ENCODE peak calls at places on chromosomes 5 and 9, in ten cellular contexts. One of them, this sample, is unnamed.
A peak's percentile ranks its signal among the peaks of the same experiment; 100 is the strongest.

GRCh38 chr9:112858625-112859147 is 32.0 kb downstream of the SLC46A2 start:
- DNase-seq in K562: no peak
- DNase-seq in A549: no peak
- DNase-seq in fibroblast of pulmonary artery: peak; percentile 14
- DNase-seq in colonic mucosa: no peak
- DNase-seq in heart right ventricle: no peak
- DNase-seq in GM23338: no peak
- DNase-seq in hepatocyte: no peak
- DNase-seq in cardiac muscle cell: peak; percentile 32
- DNase-seq in stomach: no peak
- DNase-seq in this sample: no peak

GRCh38 chr5:169757016-169757415 is 119.9 kb downstream of the DOCK2 start:
- DNase-seq in hepatocyte: no peak
- DNase-seq in fibroblast of pulmonary artery: no peak
- DNase-seq in stomach: no peak
- DNase-seq in colonic mucosa: no peak
- DNase-seq in GM23338: no peak
- DNase-seq in cardiac muscle cell: no peak
- DNase-seq in K562: no peak
- DNase-seq in heart right ventricle: no peak
- DNase-seq in A549: no peak
- DNase-seq in this sample: no peak

GRCh38 chr5:74251106-74252032 is 389.2 kb downstream of the ENC1 start:
- DNase-seq in GM23338: peak; percentile 29
- DNase-seq in A549: no peak
- DNase-seq in fibroblast of pulmonary artery: peak; percentile 99
- DNase-seq in colonic mucosa: peak; percentile 33
- DNase-seq in K562: no peak
- DNase-seq in heart right ventricle: no peak
- DNase-seq in cardiac muscle cell: peak; percentile 98
- DNase-seq in stomach: no peak
- DNase-seq in hepatocyte: peak; percentile 84
- DNase-seq in this sample: peak; percentile 29

GRCh38 chr5:45454114-45454513 is 242.1 kb downstream of the HCN1 start:
- DNase-seq in K562: no peak
- DNase-seq in GM23338: peak; percentile 86
- DNase-seq in hepatocyte: peak; percentile 47
- DNase-seq in stomach: no peak
- DNase-seq in heart right ventricle: no peak
- DNase-seq in fibroblast of pulmonary artery: peak; percentile 18
- DNase-seq in A549: no peak
- DNase-seq in cardiac muscle cell: no peak
- DNase-seq in colonic mucosa: no peak
- DNase-seq in this sample: no peak

GRCh38 chr5:43017438-43017820 is 22.7 kb downstream of the ANXA2R start:
- DNase-seq in stomach: no peak
- DNase-seq in heart right ventricle: no peak
- DNase-seq in colonic mucosa: peak; percentile 43
- DNase-seq in hepatocyte: peak; percentile 54
- DNase-seq in K562: no peak
- DNase-seq in fibroblast of pulmonary artery: peak; percentile 46
- DNase-seq in GM23338: no peak
- DNase-seq in A549: no peak
- DNase-seq in cardiac muscle cell: peak; percentile 52
- DNase-seq in this sample: no peak

GRCh38 chr9:20491612-20492011 is 130.7 kb downstream of the MLLT3 start:
- DNase-seq in cardiac muscle cell: no peak
- DNase-seq in GM23338: no peak
- DNase-seq in A549: no peak
- DNase-seq in colonic mucosa: no peak
- DNase-seq in heart right ventricle: no peak
- DNase-seq in hepatocyte: no peak
- DNase-seq in stomach: no peak
- DNase-seq in K562: no peak
- DNase-seq in fibroblast of pulmonary artery: no peak
- DNase-seq in this sample: no peak

GRCh38 chr9:136455043-136456002 is 15.7 kb upstream of the INPP5E start:
- DNase-seq in heart right ventricle: no peak
- DNase-seq in fibroblast of pulmonary artery: no peak
- DNase-seq in cardiac muscle cell: no peak
- DNase-seq in A549: no peak
- DNase-seq in stomach: no peak
- DNase-seq in hepatocyte: no peak
- DNase-seq in GM23338: no peak
- DNase-seq in K562: no peak
- DNase-seq in colonic mucosa: no peak
- DNase-seq in this sample: no peak

GRCh38 chr5:1016036-1016435 is 7.4 kb downstream of the NKD2 start:
- DNase-seq in cardiac muscle cell: no peak
- DNase-seq in stomach: no peak
- DNase-seq in K562: no peak
- DNase-seq in A549: no peak
- DNase-seq in hepatocyte: no peak
- DNase-seq in fibroblast of pulmonary artery: no peak
- DNase-seq in colonic mucosa: no peak
- DNase-seq in GM23338: no peak
- DNase-seq in heart right ventricle: peak; percentile 21
- DNase-seq in this sample: no peak

GRCh38 chr9:33159058-33159759 is 7.9 kb downstream of the B4GALT1 start:
- DNase-seq in hepatocyte: peak; percentile 46
- DNase-seq in heart right ventricle: peak; percentile 73
- DNase-seq in A549: no peak
- DNase-seq in GM23338: no peak
- DNase-seq in fibroblast of pulmonary artery: peak; percentile 80
- DNase-seq in cardiac muscle cell: peak; percentile 75
- DNase-seq in K562: no peak
- DNase-seq in colonic mucosa: peak; percentile 90
- DNase-seq in stomach: no peak
- DNase-seq in this sample: no peak

GRCh38 chr5:14781106-14781505 is 90.5 kb downstream of the ANKH start:
- DNase-seq in GM23338: no peak
- DNase-seq in cardiac muscle cell: peak; percentile 29
- DNase-seq in colonic mucosa: no peak
- DNase-seq in fibroblast of pulmonary artery: peak; percentile 12
- DNase-seq in A549: no peak
- DNase-seq in hepatocyte: no peak
- DNase-seq in K562: no peak
- DNase-seq in heart right ventricle: no peak
- DNase-seq in stomach: no peak
- DNase-seq in this sample: no peak

GRCh38 chr5:53425598-53426516 is 54.6 kb upstream of the FST start:
- DNase-seq in heart right ventricle: no peak
- DNase-seq in stomach: no peak
- DNase-seq in hepatocyte: peak; percentile 49
- DNase-seq in colonic mucosa: peak; percentile 37
- DNase-seq in K562: peak; percentile 79
- DNase-seq in GM23338: peak; percentile 88
- DNase-seq in A549: no peak
- DNase-seq in cardiac muscle cell: peak; percentile 35
- DNase-seq in fibroblast of pulmonary artery: peak; percentile 31
- DNase-seq in this sample: no peak

GRCh38 chr5:143345671-143346440 is 57.6 kb downstream of the NR3C1 start:
- DNase-seq in colonic mucosa: no peak
- DNase-seq in stomach: no peak
- DNase-seq in GM23338: no peak
- DNase-seq in A549: no peak
- DNase-seq in fibroblast of pulmonary artery: no peak
- DNase-seq in K562: no peak
- DNase-seq in heart right ventricle: no peak
- DNase-seq in hepatocyte: no peak
- DNase-seq in cardiac muscle cell: no peak
- DNase-seq in this sample: no peak

GRCh38 chr9:131197160-131197911 is 72.0 kb downstream of the NUP214 start:
- DNase-seq in hepatocyte: no peak
- DNase-seq in GM23338: no peak
- DNase-seq in fibroblast of pulmonary artery: no peak
- DNase-seq in colonic mucosa: no peak
- DNase-seq in heart right ventricle: no peak
- DNase-seq in cardiac muscle cell: no peak
- DNase-seq in stomach: no peak
- DNase-seq in A549: no peak
- DNase-seq in K562: peak; percentile 73
- DNase-seq in this sample: no peak

GRCh38 chr5:113748403-113748802 is 234.9 kb downstream of the YTHDC2 start:
- DNase-seq in A549: no peak
- DNase-seq in hepatocyte: no peak
- DNase-seq in heart right ventricle: no peak
- DNase-seq in colonic mucosa: no peak
- DNase-seq in K562: no peak
- DNase-seq in cardiac muscle cell: no peak
- DNase-seq in stomach: no peak
- DNase-seq in GM23338: no peak
- DNase-seq in fibroblast of pulmonary artery: no peak
- DNase-seq in this sample: no peak

GRCh38 chr9:129355641-129356040 is 177.6 kb upstream of the IER5L start:
- DNase-seq in colonic mucosa: no peak
- DNase-seq in GM23338: no peak
- DNase-seq in stomach: no peak
- DNase-seq in K562: no peak
- DNase-seq in fibroblast of pulmonary artery: no peak
- DNase-seq in cardiac muscle cell: no peak
- DNase-seq in A549: no peak
- DNase-seq in hepatocyte: no peak
- DNase-seq in heart right ventricle: no peak
- DNase-seq in this sample: no peak
- H3K4me3 ChIP-seq in colonic mucosa: no peak overlapping the region
- H3K4me3 ChIP-seq in GM23338: no peak overlapping the region
- H3K4me3 ChIP-seq in stomach: no peak overlapping the region
- H3K4me3 ChIP-seq in K562: no peak overlapping the region
- H3K4me3 ChIP-seq in fibroblast of pulmonary artery: no peak overlapping the region
- H3K4me3 ChIP-seq in cardiac muscle cell: no peak overlapping the region
- H3K4me3 ChIP-seq in A549: no peak overlapping the region
- H3K4me3 ChIP-seq in hepatocyte: no peak overlapping the region
- H3K4me3 ChIP-seq in heart right ventricle: no peak overlapping the region
- H3K4me3 ChIP-seq in this sample: no peak overlapping the region

DNA sequence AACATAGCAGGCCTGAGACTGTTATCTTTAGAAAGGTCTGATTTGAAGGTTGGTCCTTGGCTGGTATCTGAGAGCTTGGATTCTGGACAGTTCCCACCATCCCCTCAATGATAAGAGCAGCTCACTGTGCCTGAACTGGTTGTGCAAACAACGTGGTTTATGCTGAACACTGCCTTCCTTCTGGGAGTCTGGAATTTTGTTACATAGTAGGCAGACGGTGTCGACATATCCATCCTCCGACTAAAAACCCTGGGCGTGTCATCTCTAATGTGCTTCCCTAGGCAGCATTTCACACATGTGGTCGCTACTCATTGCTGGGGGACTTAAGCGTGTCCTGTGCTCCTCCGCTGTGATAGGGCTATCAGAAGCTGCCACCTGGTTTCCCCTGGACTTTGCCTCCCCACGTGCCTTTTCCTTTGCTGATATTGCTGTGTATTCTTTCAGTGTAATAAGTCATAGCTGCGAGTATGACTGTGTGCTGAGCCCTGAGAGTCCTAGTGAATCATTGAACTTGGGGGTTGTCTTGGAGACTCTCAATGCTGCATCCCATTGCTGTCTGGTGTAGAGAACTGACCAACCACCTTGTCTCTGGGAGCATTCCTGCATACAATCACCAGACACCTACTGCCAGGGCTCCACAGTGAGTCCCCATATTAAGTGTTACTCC is 119.1 kb upstream of the TBC1D2 start:
- DNase-seq in hepatocyte: peak; percentile 90
- DNase-seq in heart right ventricle: no peak
- DNase-seq in cardiac muscle cell: peak; percentile 96
- DNase-seq in stomach: peak; percentile 52
- DNase-seq in K562: peak; percentile 92
- DNase-seq in GM23338: peak; percentile 13
- DNase-seq in colonic mucosa: peak; percentile 33
- DNase-seq in A549: peak; percentile 72
- DNase-seq in fibroblast of pulmonary artery: peak; percentile 99
- DNase-seq in this sample: no peak
- H3K4me3 ChIP-seq in hepatocyte: no peak overlapping the region
- H3K4me3 ChIP-seq in heart right ventricle: no peak overlapping the region
- H3K4me3 ChIP-seq in cardiac muscle cell: no peak overlapping the region
- H3K4me3 ChIP-seq in stomach: no peak overlapping the region
- H3K4me3 ChIP-seq in K562: no peak overlapping the region
- H3K4me3 ChIP-seq in GM23338: no peak overlapping the region
- H3K4me3 ChIP-seq in colonic mucosa: no peak overlapping the region
- H3K4me3 ChIP-seq in A549: no peak overlapping the region
- H3K4me3 ChIP-seq in fibroblast of pulmonary artery: no peak overlapping the region
- H3K4me3 ChIP-seq in this sample: no peak overlapping the region

GRCh38 chr9:35097573-35097972 is 1.2 kb upstream of the PIGO start:
- DNase-seq in A549: no peak
- DNase-seq in cardiac muscle cell: no peak
- DNase-seq in colonic mucosa: no peak
- DNase-seq in fibroblast of pulmonary artery: no peak
- DNase-seq in K562: no peak
- DNase-seq in stomach: no peak
- DNase-seq in GM23338: no peak
- DNase-seq in heart right ventricle: no peak
- DNase-seq in hepatocyte: no peak
- DNase-seq in this sample: no peak

GRCh38 chr9:35096035-35096849 is at the start of gene PIGO:
- DNase-seq in GM23338: peak; percentile 94
- DNase-seq in hepatocyte: peak; percentile 94
- DNase-seq in K562: peak; percentile 81
- DNase-seq in stomach: peak; percentile 92
- DNase-seq in cardiac muscle cell: peak; percentile 86
- DNase-seq in A549: peak; percentile 89
- DNase-seq in heart right ventricle: peak; percentile 89
- DNase-seq in fibroblast of pulmonary artery: peak; percentile 83
- DNase-seq in colonic mucosa: peak; percentile 90
- DNase-seq in this sample: peak; percentile 84

GRCh38 chr9:35091536-35091935 is 4.9 kb downstream of the PIGO start:
- DNase-seq in cardiac muscle cell: no peak
- DNase-seq in colonic mucosa: no peak
- DNase-seq in GM23338: no peak
- DNase-seq in heart right ventricle: no peak
- DNase-seq in K562: no peak
- DNase-seq in fibroblast of pulmonary artery: no peak
- DNase-seq in hepatocyte: no peak
- DNase-seq in stomach: no peak
- DNase-seq in A549: no peak
- DNase-seq in this sample: no peak

DNA sequence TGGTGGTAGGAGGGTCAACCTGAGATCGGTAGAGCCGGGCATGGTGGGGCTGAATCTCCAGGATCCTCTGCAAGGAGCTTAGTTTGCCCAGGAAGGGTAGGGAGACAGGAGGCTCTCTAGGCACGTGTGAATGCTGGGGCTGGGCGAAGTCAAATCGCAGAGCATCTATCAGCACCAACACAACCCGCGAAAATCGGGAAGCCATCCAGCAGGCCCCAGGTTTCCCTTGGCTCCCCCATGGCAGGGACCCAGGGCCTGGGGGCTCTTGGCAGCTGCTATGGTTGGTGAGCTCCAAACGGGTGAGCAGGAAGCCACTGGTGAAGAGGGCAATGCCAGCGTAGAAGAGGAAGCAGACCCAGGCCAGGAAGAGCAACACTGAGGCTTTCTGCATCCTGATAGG is 1.2 kb downstream of the PIGO start:
- DNase-seq in cardiac muscle cell: no peak
- DNase-seq in fibroblast of pulmonary artery: no peak
- DNase-seq in heart right ventricle: no peak
- DNase-seq in GM23338: no peak
- DNase-seq in hepatocyte: no peak
- DNase-seq in A549: no peak
- DNase-seq in stomach: no peak
- DNase-seq in colonic mucosa: no peak
- DNase-seq in K562: no peak
- DNase-seq in this sample: no peak
- H3K4me3 ChIP-seq in cardiac muscle cell: no peak overlapping the region
- H3K4me3 ChIP-seq in fibroblast of pulmonary artery: no peak overlapping the region
- H3K4me3 ChIP-seq in heart right ventricle: no peak overlapping the region
- H3K4me3 ChIP-seq in GM23338: peak overlapping the region; percentile 79
- H3K4me3 ChIP-seq in hepatocyte: no peak overlapping the region
- H3K4me3 ChIP-seq in A549: peak overlapping the region; percentile 66
- H3K4me3 ChIP-seq in stomach: peak overlapping the region; percentile 53
- H3K4me3 ChIP-seq in colonic mucosa: no peak overlapping the region
- H3K4me3 ChIP-seq in K562: peak overlapping the region; percentile 99
- H3K4me3 ChIP-seq in this sample: no peak overlapping the region

GRCh38 chr9:122213589-122214413 is 15.0 kb downstream of the LHX6 start:
- DNase-seq in GM23338: peak; percentile 95
- DNase-seq in cardiac muscle cell: no peak
- DNase-seq in fibroblast of pulmonary artery: no peak
- DNase-seq in stomach: peak; percentile 63
- DNase-seq in K562: peak; percentile 99
- DNase-seq in heart right ventricle: no peak
- DNase-seq in hepatocyte: peak; percentile 83
- DNase-seq in A549: peak; percentile 67
- DNase-seq in colonic mucosa: peak; percentile 64
- DNase-seq in this sample: no peak
- H3K4me3 ChIP-seq in GM23338: peak overlapping the region; percentile 67
- H3K4me3 ChIP-seq in cardiac muscle cell: peak overlapping the region; percentile 30
- H3K4me3 ChIP-seq in fibroblast of pulmonary artery: peak overlapping the region; percentile 27
- H3K4me3 ChIP-seq in stomach: peak overlapping the region; percentile 61
- H3K4me3 ChIP-seq in K562: peak overlapping the region; percentile 58
- H3K4me3 ChIP-seq in heart right ventricle: peak overlapping the region; percentile 26
- H3K4me3 ChIP-seq in hepatocyte: peak overlapping the region; percentile 24
- H3K4me3 ChIP-seq in A549: peak overlapping the region; percentile 49
- H3K4me3 ChIP-seq in colonic mucosa: peak overlapping the region; percentile 33
- H3K4me3 ChIP-seq in this sample: peak overlapping the region; percentile 74